ENCODE peak calls at places on chromosomes 11 and 22, in seven cellular contexts. A is adrenal gland; N is NCI-H460; B is activated T-helper 1 cell treated with anti-CD3 and anti-CD28 coated beads, Interleukin-12 subunit alpha, Interleukin-12 subunit beta, Interleukin-2, Interleukin-4 antibody, amounts not matched to agents 30 ng/mL and 10 ng/mL and 1 ng/mL, durations not matched to agents 14 hours and 24 hours and 36 hours; J is AG04449; K is NCI-H1092; I is anterior cingulate cortex. U is an unnamed sample.

GRCh38 chr11:134124660-134125451 is 56.0 kb downstream of the JAM3 start:
- DNase-seq in A (peak), N (no peak), B (no peak), J (no peak), K (no peak), I (peak), U (no peak)

GRCh38 chr11:46513934-46514342 is 79.9 kb downstream of the AMBRA1 start:
- DNase-seq in A (peak), N (no peak), B (no peak), J (no peak), K (peak), I (no peak), U (no peak)

GRCh38 chr11:57493507-57494503 is 21.7 kb downstream of the SLC43A1 start:
- DNase-seq in A (no peak), N (no peak), B (peak), J (no peak), K (peak), I (peak), U (peak)

GRCh38 chr11:70112017-70112434 is 33.9 kb downstream of the ANO1 start:
- DNase-seq in A (no peak), N (peak), B (no peak), J (no peak), K (no peak), I (no peak), U (no peak)

GRCh38 chr11:13682212-13682611 is 13.7 kb downstream of the FAR1 start:
- DNase-seq in A (no peak), N (no peak), B (no peak), J (no peak), K (no peak), I (no peak), U (no peak)

GRCh38 chr11:73190557-73190885 is 27.6 kb upstream of the P2RY2 start:
- DNase-seq in A (no peak), N (no peak), B (no peak), J (no peak), K (no peak), I (no peak), U (no peak)

GRCh38 chr22:44088976-44089570 is 65.0 kb downstream of the PARVB start:
- DNase-seq in A (peak), N (no peak), B (no peak), J (no peak), K (no peak), I (no peak), U (no peak)

GRCh38 chr11:112412383-112412782 is 151.7 kb upstream of the PLET1 start:
- DNase-seq in A (no peak), N (no peak), B (no peak), J (no peak), K (no peak), I (no peak), U (no peak)

GRCh38 chr11:8566613-8567210 is 27.3 kb downstream of the STK33 start:
- DNase-seq in A (no peak), N (peak), B (no peak), J (no peak), K (peak), I (peak), U (peak)

GRCh38 chr11:64055077-64055476 is 19.3 kb downstream of the FLRT1 start:
- DNase-seq in A (no peak), N (no peak), B (no peak), J (no peak), K (no peak), I (no peak), U (no peak)

GRCh38 chr11:133996671-133997070 is 39.9 kb upstream of the IGSF9B start:
- DNase-seq in A (no peak), N (no peak), B (no peak), J (no peak), K (no peak), I (no peak), U (no peak)

GRCh38 chr22:19066531-19067271 is 55.5 kb downstream of the DGCR2 start:
- DNase-seq in A (peak), N (no peak), B (no peak), J (no peak), K (no peak), I (no peak), U (no peak)

GRCh38 chr11:64176751-64177150 is 9.2 kb upstream of the STIP1 start:
- DNase-seq in A (no peak), N (no peak), B (no peak), J (no peak), K (no peak), I (no peak), U (no peak)

GRCh38 chr22:49052560-49052959 is 775.1 kb downstream of the BRD1 start:
- DNase-seq in A (no peak), N (no peak), B (no peak), J (no peak), K (no peak), I (no peak), U (no peak)

GRCh38 chr11:46857666-46858065 is 11.6 kb upstream of the CKAP5 start:
- DNase-seq in A (no peak), N (no peak), B (no peak), J (no peak), K (no peak), I (no peak), U (no peak)